ENCODE peak calls at places on chromosome 15, in eight cellular contexts. B, E, T, H, M, O, X and W are unnamed samples.

GRCh38 chr15:65829150-65829764 is 37.2 kb upstream of the DENND4A start:
- DNase-seq in E (peak), H (peak), B (no peak), T (no peak), O (peak), X (peak), M (peak), W (peak)

GRCh38 chr15:40776537-40777141 is 6.9 kb downstream of the C15orf62 start:
- DNase-seq in H (no peak), M (no peak), B (no peak), O (no peak), X (no peak), T (no peak), E (no peak), W (no peak)

GRCh38 chr15:93030430-93031102 is 58.4 kb downstream of the RGMA start:
- DNase-seq in H (peak), T (peak), O (peak), B (peak), X (peak), M (peak), E (peak), W (peak)

GRCh38 chr15:49692514-49693090 is 71.8 kb downstream of the DTWD1 start:
- DNase-seq in H (no peak), M (no peak), B (no peak), T (no peak), X (no peak), E (no peak), O (no peak), W (no peak)

GRCh38 chr15:40420793-40421192 is 15.2 kb downstream of the IVD start:
- DNase-seq in H (no peak), O (no peak), E (peak), B (no peak), T (no peak), M (no peak), X (no peak), W (no peak)

GRCh38 chr15:32683906-32684584 is 33.8 kb upstream of the GREM1 start:
- DNase-seq in M (no peak), B (no peak), X (no peak), H (no peak), T (no peak), E (no peak), O (no peak), W (peak)

GRCh38 chr15:77985031-77985930 is 92.2 kb downstream of the TBC1D2B start:
- DNase-seq in E (no peak), X (no peak), M (no peak), B (no peak), O (no peak), H (no peak), T (no peak), W (no peak)

GRCh38 chr15:92273286-92273685 is 120.4 kb upstream of the ST8SIA2 start:
- DNase-seq in B (no peak), E (no peak), H (no peak), O (no peak), M (no peak), X (no peak), T (no peak), W (no peak)

GRCh38 chr15:48966595-48967301 is 3.0 kb upstream of the SHC4 start:
- DNase-seq in E (no peak), M (no peak), X (no peak), O (no peak), T (peak), H (no peak), B (no peak), W (no peak)

GRCh38 chr15:91555307-91555706 is 298.2 kb upstream of the SLCO3A1 start:
- DNase-seq in E (no peak), O (no peak), M (no peak), H (no peak), B (no peak), X (no peak), T (no peak), W (no peak)

GRCh38 chr15:98120561-98120960 is 160.1 kb downstream of the ARRDC4 start:
- DNase-seq in B (no peak), M (no peak), E (no peak), T (no peak), X (no peak), H (no peak), O (no peak), W (no peak)

GRCh38 chr15:74442604-74443003 is 8.8 kb upstream of the SEMA7A start:
- DNase-seq in M (peak), B (no peak), X (no peak), H (no peak), T (no peak), E (no peak), O (no peak), W (no peak)

GRCh38 chr15:36313881-36314280 is 265.5 kb upstream of the CDIN1 start:
- DNase-seq in H (no peak), E (no peak), M (no peak), X (no peak), B (no peak), T (no peak), O (no peak), W (no peak)

GRCh38 chr15:28929200-28929599 is 43.4 kb downstream of the APBA2 start:
- DNase-seq in M (no peak), T (no peak), O (no peak), E (no peak), B (no peak), H (no peak), X (no peak), W (no peak)

GRCh38 chr15:79436037-79436780 is 4.1 kb downstream of the MINAR1 start:
- DNase-seq in T (no peak), X (no peak), E (no peak), O (no peak), B (no peak), H (no peak), M (no peak), W (no peak)

GRCh38 chr15:29921130-29921601 is 98.9 kb upstream of the TJP1 start:
- DNase-seq in M (peak), B (no peak), T (no peak), X (no peak), E (peak), O (no peak), H (peak), W (no peak)

GRCh38 chr15:68367226-68367625 is 64.7 kb downstream of the ITGA11 start:
- DNase-seq in H (no peak), E (no peak), T (no peak), B (no peak), O (no peak), X (no peak), M (no peak), W (no peak)

GRCh38 chr15:85615930-85616329 is 178.8 kb downstream of the KLHL25 start:
- DNase-seq in B (no peak), T (no peak), E (peak), M (peak), X (no peak), H (peak), O (peak), W (peak)

GRCh38 chr15:68374346-68374745 is 57.6 kb downstream of the ITGA11 start:
- DNase-seq in H (no peak), M (no peak), T (no peak), E (no peak), O (no peak), X (no peak), B (peak), W (no peak)

GRCh38 chr15:75868019-75868418 is 24.8 kb downstream of the UBE2Q2 start:
- DNase-seq in X (no peak), E (no peak), O (no peak), H (no peak), T (no peak), B (no peak), M (no peak), W (no peak)

GRCh38 chr15:79916424-79916823 is 19.6 kb upstream of the MTHFS start:
- DNase-seq in B (no peak), X (no peak), T (no peak), M (no peak), H (no peak), O (no peak), E (no peak), W (no peak)

GRCh38 chr15:99158626-99159412 is 53.9 kb downstream of the SYNM start:
- DNase-seq in B (no peak), T (no peak), H (no peak), M (no peak), E (no peak), O (no peak), X (no peak), W (no peak)

GRCh38 chr15:43828061-43828657 is 1.4 kb downstream of the WDR76 start:
- DNase-seq in T (no peak), B (no peak), X (no peak), E (no peak), H (no peak), M (no peak), O (peak), W (peak)

GRCh38 chr15:99423186-99424130 is 142.3 kb upstream of the MEF2A start:
- DNase-seq in X (no peak), O (no peak), H (no peak), B (no peak), M (no peak), E (no peak), T (no peak), W (no peak)

GRCh38 chr15:25345943-25346342 is 92.9 kb downstream of the UBE3A start:
- DNase-seq in B (peak), T (no peak), X (no peak), O (peak), H (no peak), M (peak), E (no peak), W (peak)

GRCh38 chr15:70382762-70383458 is 285.2 kb upstream of the TLE3 start:
- DNase-seq in T (no peak), H (no peak), E (no peak), O (no peak), M (no peak), X (no peak), B (no peak), W (no peak)

GRCh38 chr15:31457631-31458526 is 131.2 kb downstream of the KLF13 start:
- DNase-seq in O (no peak), X (no peak), H (no peak), E (no peak), B (no peak), T (no peak), M (no peak), W (no peak)

GRCh38 chr15:80844011-80844732 is 65.0 kb downstream of the CEMIP start:
- DNase-seq in T (no peak), X (no peak), H (peak), M (peak), B (no peak), E (no peak), O (no peak), W (no peak)

GRCh38 chr15:58957101-58957973 is 23.9 kb upstream of the SLTM start:
- DNase-seq in M (peak), B (peak), H (peak), X (peak), E (peak), O (peak), T (no peak), W (peak)

GRCh38 chr15:80970658-80971057 is 19.0 kb downstream of the MESD start:
- DNase-seq in O (no peak), X (no peak), T (no peak), B (no peak), M (no peak), H (no peak), E (no peak), W (no peak)

GRCh38 chr15:38189651-38190280 is 62.9 kb upstream of the SPRED1 start:
- DNase-seq in M (no peak), H (no peak), E (no peak), B (no peak), X (no peak), O (no peak), T (no peak), W (no peak)

GRCh38 chr15:31557899-31558298 is 231.3 kb downstream of the KLF13 start:
- DNase-seq in B (no peak), E (no peak), X (no peak), O (no peak), T (no peak), M (no peak), H (no peak), W (no peak)

GRCh38 chr15:85702321-85703230 is 92.1 kb downstream of the KLHL25 start:
- DNase-seq in O (no peak), M (no peak), E (no peak), H (no peak), B (no peak), X (no peak), T (no peak), W (peak)

GRCh38 chr15:43150171-43150929 is 17.0 kb downstream of the TMEM62 start:
- DNase-seq in B (no peak), X (peak), M (no peak), E (no peak), H (peak), O (no peak), T (no peak), W (peak)

DNA sequence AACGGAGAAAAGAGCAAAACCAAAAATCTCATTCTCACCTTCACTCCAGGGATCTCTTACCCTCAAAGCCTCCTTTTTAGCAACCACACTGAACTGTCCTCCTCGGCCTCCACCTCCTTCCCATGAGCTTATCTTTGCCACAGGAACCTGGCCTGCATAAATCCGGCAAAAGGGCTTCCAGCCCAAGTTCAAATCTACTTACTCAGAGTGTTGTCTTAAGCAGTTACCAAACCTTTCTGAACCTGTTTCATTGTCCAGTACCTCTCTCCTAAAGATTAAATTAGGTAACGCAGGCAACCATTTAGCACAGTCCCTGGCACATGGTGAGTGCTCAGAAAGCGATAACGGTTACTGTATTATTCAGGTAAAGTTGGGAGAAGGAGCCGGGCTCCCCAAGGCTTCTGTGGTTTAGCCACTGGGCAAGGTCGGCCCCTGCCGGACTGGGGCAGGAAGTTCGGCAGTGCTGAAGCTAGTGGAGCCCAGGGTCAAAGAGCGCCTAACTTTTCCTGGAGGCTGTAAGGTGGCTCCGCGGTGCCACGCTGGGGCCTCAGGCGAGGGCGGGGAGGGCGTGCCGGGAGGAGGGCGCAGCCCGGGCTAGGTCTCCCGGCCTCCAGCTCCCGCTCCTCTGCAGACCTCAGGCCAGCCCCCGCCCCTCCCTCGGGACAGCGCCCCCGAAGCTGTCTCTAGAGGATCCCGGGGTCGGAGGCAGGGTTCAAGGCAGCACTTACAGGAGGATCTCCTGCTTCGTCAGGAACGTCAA is 620 bp downstream of the CIB1 start:
- DNase-seq in H (peak), T (no peak), M (peak), X (peak), E (no peak), O (peak), B (peak), W (peak)
- TF ChIP-seq MAX in H (peak), T (no peak), M (peak), X (peak), E (no peak), O (no peak), B (no peak), W (no peak)

DNA sequence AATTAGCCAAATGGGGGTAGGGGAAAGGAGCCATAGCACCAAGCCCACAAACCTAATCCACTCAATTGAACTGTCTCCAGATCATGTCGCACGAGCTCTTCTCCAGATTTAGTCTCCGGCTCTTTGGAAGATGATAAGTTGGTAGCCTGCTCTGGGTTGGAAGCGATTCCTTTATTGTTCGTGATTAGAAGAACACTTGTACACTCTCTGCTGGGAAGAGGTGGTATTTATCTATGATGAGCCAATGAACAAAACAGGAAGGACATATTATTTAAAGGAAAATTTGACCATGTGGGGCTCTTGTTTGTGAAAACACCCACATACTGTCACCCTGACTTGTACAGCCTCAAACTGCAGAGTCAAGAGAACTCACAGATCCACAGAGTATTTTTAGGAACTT is 54.4 kb downstream of the MYZAP start:
- DNase-seq in X (no peak), B (no peak), O (no peak), E (no peak), M (no peak), T (no peak), H (no peak), W (no peak)
- H3K27ac ChIP-seq in X (no peak), B (no peak), O (no peak), E (no peak), M (no peak), T (no peak), H (no peak), W (no peak)

GRCh38 chr15:63588826-63589225 is 8.4 kb upstream of the FBXL22 start:
- DNase-seq in T (no peak), E (no peak), O (no peak), B (no peak), H (no peak), X (no peak), M (no peak), W (no peak)

GRCh38 chr15:63582179-63582578 is 15.0 kb upstream of the FBXL22 start:
- DNase-seq in B (no peak), M (no peak), O (no peak), T (no peak), E (no peak), X (no peak), H (no peak), W (no peak)

GRCh38 chr15:63586790-63587189 is 10.4 kb upstream of the FBXL22 start:
- DNase-seq in B (no peak), M (no peak), H (no peak), T (no peak), X (no peak), E (no peak), O (no peak), W (no peak)

GRCh38 chr15:63587527-63587926 is 9.7 kb upstream of the FBXL22 start:
- DNase-seq in X (no peak), H (no peak), T (no peak), M (no peak), E (no peak), O (no peak), B (no peak), W (peak)

DNA sequence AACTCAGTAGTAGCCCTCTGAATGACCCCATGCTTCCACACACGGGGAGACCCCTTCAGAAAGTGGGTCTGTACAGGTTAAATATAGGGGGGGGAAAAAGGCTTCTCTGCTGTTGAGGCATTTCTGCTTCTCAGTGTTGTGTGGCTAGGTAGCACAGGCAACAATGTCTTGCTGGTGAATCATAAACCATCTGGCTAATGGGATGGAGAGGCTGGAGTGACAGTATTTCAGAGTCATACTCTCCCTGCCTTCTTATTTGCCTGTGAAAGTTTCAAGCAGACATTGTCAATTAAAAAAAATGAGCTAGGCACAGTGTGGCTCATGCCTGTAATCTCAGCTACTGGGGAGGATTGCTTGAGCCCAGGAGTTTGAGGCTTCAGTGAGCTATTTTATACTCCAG is 14.2 kb upstream of the FBXL22 start:
- DNase-seq in O (no peak), T (no peak), H (no peak), B (no peak), M (no peak), E (no peak), X (no peak), W (no peak)
- TF ChIP-seq MAX in O (no peak), T (no peak), H (no peak), B (no peak), M (no peak), E (no peak), X (no peak), W (no peak)

GRCh38 chr15:51706347-51706746 is 25.0 kb downstream of the SCG3 start:
- DNase-seq in B (no peak), O (peak), H (no peak), M (no peak), T (no peak), E (no peak), X (peak), W (no peak)
- H3K27ac ChIP-seq in B (no peak), O (no peak), H (no peak), M (no peak), T (no peak), E (no peak), X (no peak), W (no peak)

GRCh38 chr15:55685292-55685691 is 57.7 kb downstream of the PRTG start:
- DNase-seq in H (no peak), T (no peak), O (no peak), X (no peak), M (no peak), B (no peak), E (no peak), W (no peak)
- TF ChIP-seq MAX in H (no peak), T (no peak), O (no peak), X (no peak), M (no peak), B (no peak), E (no peak), W (no peak)

DNA sequence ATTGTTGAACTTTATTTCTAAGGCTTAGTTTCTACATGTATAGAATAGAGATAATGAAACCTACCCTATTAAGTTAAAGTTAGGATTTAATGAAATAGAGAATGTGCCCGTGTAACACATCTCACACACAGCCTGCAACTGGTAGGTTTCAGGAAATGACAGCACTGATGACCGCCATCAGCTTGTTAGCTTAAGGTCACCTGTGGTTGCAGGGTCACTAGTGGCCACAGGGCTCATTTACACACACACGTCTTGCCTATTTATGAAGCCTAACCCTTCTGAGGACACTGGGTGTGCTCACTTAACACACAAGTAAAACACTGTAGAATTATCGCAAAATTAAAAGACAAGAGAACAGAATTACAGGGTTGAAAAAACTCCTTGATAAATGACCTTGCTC is 20.1 kb downstream of the CHRM5 start:
- DNase-seq in E (no peak), B (no peak), T (no peak), M (peak), X (no peak), H (no peak), O (no peak), W (peak)
- H3K27ac ChIP-seq in E (no peak), B (no peak), T (no peak), M (no peak), X (no peak), H (no peak), O (no peak), W (no peak)

GRCh38 chr15:64461577-64462162 is 1.3 kb downstream of the ZNF609 start:
- DNase-seq in H (peak), M (peak), O (peak), E (no peak), X (peak), B (no peak), T (no peak), W (peak)
- TF ChIP-seq MAX in H (no peak), M (no peak), O (no peak), E (peak), X (no peak), B (no peak), T (no peak), W (no peak)